ENCODE peak calls at places on chromosomes 13 and 19, in five cellular contexts. One of them, this sample, is unnamed.

GRCh38 chr19:53511933-53512374 is 26.0 kb upstream of the ZNF331 start:
- DNase-seq in upper lobe of left lung: peak; percentile 49
- DNase-seq in activated naive CD4-positive, alpha-beta T cell: peak; percentile 9
- DNase-seq in NCI-H2081 treated with DMSO at 0.1 percent for 48 hours: no peak
- DNase-seq in A549: no peak
- DNase-seq in this sample: peak; percentile 71

GRCh38 chr13:27172495-27172842 is 858 bp upstream of the USP12 start:
- DNase-seq in upper lobe of left lung: no peak
- DNase-seq in activated naive CD4-positive, alpha-beta T cell: no peak
- DNase-seq in NCI-H2081 treated with DMSO at 0.1 percent for 48 hours: no peak
- DNase-seq in A549: no peak
- DNase-seq in this sample: no peak

GRCh38 chr13:103430368-103430767 is 364.2 kb upstream of the SLC10A2 start:
- DNase-seq in upper lobe of left lung: no peak
- DNase-seq in activated naive CD4-positive, alpha-beta T cell: no peak
- DNase-seq in NCI-H2081 treated with DMSO at 0.1 percent for 48 hours: no peak
- DNase-seq in A549: no peak
- DNase-seq in this sample: no peak

GRCh38 chr19:29018542-29018941 is 194.4 kb downstream of the UQCRFS1 start:
- DNase-seq in upper lobe of left lung: no peak
- DNase-seq in activated naive CD4-positive, alpha-beta T cell: no peak
- DNase-seq in NCI-H2081 treated with DMSO at 0.1 percent for 48 hours: no peak
- DNase-seq in A549: no peak
- DNase-seq in this sample: no peak

GRCh38 chr19:51651216-51651846 is 4.7 kb upstream of the SIGLEC14 start:
- DNase-seq in upper lobe of left lung: peak; percentile 65
- DNase-seq in activated naive CD4-positive, alpha-beta T cell: no peak
- DNase-seq in NCI-H2081 treated with DMSO at 0.1 percent for 48 hours: no peak
- DNase-seq in A549: no peak
- DNase-seq in this sample: no peak

GRCh38 chr13:101773062-101773461 is 320.6 kb downstream of the ITGBL1 start:
- DNase-seq in upper lobe of left lung: no peak
- DNase-seq in activated naive CD4-positive, alpha-beta T cell: no peak
- DNase-seq in NCI-H2081 treated with DMSO at 0.1 percent for 48 hours: no peak
- DNase-seq in A549: no peak
- DNase-seq in this sample: no peak

GRCh38 chr19:55253842-55254624 is 4.8 kb downstream of the PPP6R1 start:
- DNase-seq in upper lobe of left lung: no peak
- DNase-seq in activated naive CD4-positive, alpha-beta T cell: no peak
- DNase-seq in NCI-H2081 treated with DMSO at 0.1 percent for 48 hours: no peak
- DNase-seq in A549: no peak
- DNase-seq in this sample: peak; percentile 58

GRCh38 chr19:1618157-1619093 is 13.2 kb upstream of the UQCR11 start:
- DNase-seq in upper lobe of left lung: no peak
- DNase-seq in activated naive CD4-positive, alpha-beta T cell: no peak
- DNase-seq in NCI-H2081 treated with DMSO at 0.1 percent for 48 hours: no peak
- DNase-seq in A549: peak; percentile 72
- DNase-seq in this sample: no peak

GRCh38 chr13:44093607-44094583 is 214.2 kb downstream of the LACC1 start:
- DNase-seq in upper lobe of left lung: no peak
- DNase-seq in activated naive CD4-positive, alpha-beta T cell: no peak
- DNase-seq in NCI-H2081 treated with DMSO at 0.1 percent for 48 hours: no peak
- DNase-seq in A549: no peak
- DNase-seq in this sample: no peak

GRCh38 chr19:5718032-5718578 is 1.8 kb downstream of the LONP1 start:
- DNase-seq in upper lobe of left lung: no peak
- DNase-seq in activated naive CD4-positive, alpha-beta T cell: no peak
- DNase-seq in NCI-H2081 treated with DMSO at 0.1 percent for 48 hours: no peak
- DNase-seq in A549: no peak
- DNase-seq in this sample: no peak

GRCh38 chr19:10086904-10087256 is 763 bp downstream of the SHFL start:
- DNase-seq in upper lobe of left lung: no peak
- DNase-seq in activated naive CD4-positive, alpha-beta T cell: no peak
- DNase-seq in NCI-H2081 treated with DMSO at 0.1 percent for 48 hours: no peak
- DNase-seq in A549: no peak
- DNase-seq in this sample: no peak

GRCh38 chr19:21143428-21143827 is 1.6 kb downstream of the ZNF431 start:
- DNase-seq in upper lobe of left lung: no peak
- DNase-seq in activated naive CD4-positive, alpha-beta T cell: no peak
- DNase-seq in NCI-H2081 treated with DMSO at 0.1 percent for 48 hours: no peak
- DNase-seq in A549: no peak
- DNase-seq in this sample: no peak

GRCh38 chr19:7869453-7869909 is 4.7 kb downstream of the PRR36 start:
- DNase-seq in upper lobe of left lung: peak; percentile 76
- DNase-seq in activated naive CD4-positive, alpha-beta T cell: peak; percentile 81
- DNase-seq in NCI-H2081 treated with DMSO at 0.1 percent for 48 hours: no peak
- DNase-seq in A549: no peak
- DNase-seq in this sample: peak; percentile 87

GRCh38 chr19:22605275-22606211 is 28.6 kb upstream of the ZNF492 start:
- DNase-seq in upper lobe of left lung: no peak
- DNase-seq in activated naive CD4-positive, alpha-beta T cell: no peak
- DNase-seq in NCI-H2081 treated with DMSO at 0.1 percent for 48 hours: no peak
- DNase-seq in A549: no peak
- DNase-seq in this sample: no peak

GRCh38 chr13:48748681-48749080 is 95.0 kb downstream of the CYSLTR2 start:
- DNase-seq in upper lobe of left lung: no peak
- DNase-seq in activated naive CD4-positive, alpha-beta T cell: no peak
- DNase-seq in NCI-H2081 treated with DMSO at 0.1 percent for 48 hours: no peak
- DNase-seq in A549: no peak
- DNase-seq in this sample: no peak

GRCh38 chr13:50323440-50324070 is 308.3 kb downstream of the KCNRG start:
- DNase-seq in upper lobe of left lung: no peak
- DNase-seq in activated naive CD4-positive, alpha-beta T cell: no peak
- DNase-seq in NCI-H2081 treated with DMSO at 0.1 percent for 48 hours: no peak
- DNase-seq in A549: no peak
- DNase-seq in this sample: no peak

GRCh38 chr13:99380921-99381645 is 73.9 kb upstream of the GPR183 start:
- DNase-seq in upper lobe of left lung: no peak
- DNase-seq in activated naive CD4-positive, alpha-beta T cell: no peak
- DNase-seq in NCI-H2081 treated with DMSO at 0.1 percent for 48 hours: no peak
- DNase-seq in A549: no peak
- DNase-seq in this sample: no peak

GRCh38 chr13:40433577-40433976 is 232.9 kb downstream of the FOXO1 start:
- DNase-seq in upper lobe of left lung: no peak
- DNase-seq in activated naive CD4-positive, alpha-beta T cell: no peak
- DNase-seq in NCI-H2081 treated with DMSO at 0.1 percent for 48 hours: no peak
- DNase-seq in A549: no peak
- DNase-seq in this sample: no peak

GRCh38 chr19:5354403-5354802 is 13.8 kb upstream of the PTPRS start:
- DNase-seq in upper lobe of left lung: no peak
- DNase-seq in activated naive CD4-positive, alpha-beta T cell: no peak
- DNase-seq in NCI-H2081 treated with DMSO at 0.1 percent for 48 hours: no peak
- DNase-seq in A549: no peak
- DNase-seq in this sample: no peak

GRCh38 chr19:3365447-3366103 is 808 bp upstream of the NFIC start:
- DNase-seq in upper lobe of left lung: peak; percentile 73
- DNase-seq in activated naive CD4-positive, alpha-beta T cell: no peak
- DNase-seq in NCI-H2081 treated with DMSO at 0.1 percent for 48 hours: no peak
- DNase-seq in A549: no peak
- DNase-seq in this sample: peak; percentile 83

GRCh38 chr13:109703250-109703649 is 83.1 kb downstream of the IRS2 start:
- DNase-seq in upper lobe of left lung: no peak
- DNase-seq in activated naive CD4-positive, alpha-beta T cell: no peak
- DNase-seq in NCI-H2081 treated with DMSO at 0.1 percent for 48 hours: no peak
- DNase-seq in A549: no peak
- DNase-seq in this sample: no peak

GRCh38 chr19:7550987-7551761 is 15.7 kb downstream of the PNPLA6 start:
- DNase-seq in upper lobe of left lung: peak; percentile 86
- DNase-seq in activated naive CD4-positive, alpha-beta T cell: no peak
- DNase-seq in NCI-H2081 treated with DMSO at 0.1 percent for 48 hours: no peak
- DNase-seq in A549: no peak
- DNase-seq in this sample: peak; percentile 92

GRCh38 chr19:5603626-5604025 is 18.9 kb downstream of the SAFB2 start:
- DNase-seq in upper lobe of left lung: no peak
- DNase-seq in activated naive CD4-positive, alpha-beta T cell: no peak
- DNase-seq in NCI-H2081 treated with DMSO at 0.1 percent for 48 hours: no peak
- DNase-seq in A549: no peak
- DNase-seq in this sample: no peak

GRCh38 chr19:48637948-48638830 is 1.0 kb upstream of the DBP start:
- DNase-seq in upper lobe of left lung: peak; percentile 87
- DNase-seq in activated naive CD4-positive, alpha-beta T cell: peak; percentile 49
- DNase-seq in NCI-H2081 treated with DMSO at 0.1 percent for 48 hours: peak; percentile 54
- DNase-seq in A549: peak; percentile 87
- DNase-seq in this sample: peak; percentile 89

GRCh38 chr19:15449620-15450527 is at the start of gene WIZ:
- DNase-seq in upper lobe of left lung: peak; percentile 77
- DNase-seq in activated naive CD4-positive, alpha-beta T cell: peak; percentile 69
- DNase-seq in NCI-H2081 treated with DMSO at 0.1 percent for 48 hours: no peak
- DNase-seq in A549: peak; percentile 66
- DNase-seq in this sample: peak; percentile 94

GRCh38 chr13:77779461-77780272 is 82.2 kb downstream of the SLAIN1 start:
- DNase-seq in upper lobe of left lung: peak; percentile 83
- DNase-seq in activated naive CD4-positive, alpha-beta T cell: no peak
- DNase-seq in NCI-H2081 treated with DMSO at 0.1 percent for 48 hours: no peak
- DNase-seq in A549: peak; percentile 1
- DNase-seq in this sample: no peak